ENCODE peak calls at places on chromosome 18, in seven cellular contexts. I, M, V, L, U, J and Z are unnamed samples.

GRCh38 chr18:37124511-37124910 is 295.6 kb downstream of the KIAA1328 start:
- ATAC-seq in I (no peak), M (no peak), V (no peak), L (no peak), U (no peak), J (no peak), Z (no peak)

GRCh38 chr18:26574958-26575864 is 26.9 kb upstream of the KCTD1 start:
- ATAC-seq in I (peak; percentile 58), M (peak; percentile 90), V (no peak), L (no peak), U (no peak), J (no peak), Z (peak; percentile 37)

GRCh38 chr18:49944681-49945080 is 131.3 kb upstream of the ACAA2 start:
- ATAC-seq in I (peak; percentile 86), M (no peak), V (no peak), L (no peak), U (no peak), J (peak; percentile 16), Z (no peak)

GRCh38 chr18:26003817-26004216 is 86.6 kb downstream of the SS18 start:
- ATAC-seq in I (no peak), M (peak; percentile 46), V (no peak), L (no peak), U (no peak), J (no peak), Z (no peak)

GRCh38 chr18:13232971-13233565 is 14.5 kb downstream of the LDLRAD4 start:
- ATAC-seq in I (no peak), M (no peak), V (no peak), L (no peak), U (no peak), J (no peak), Z (no peak)

GRCh38 chr18:79272916-79273315 is 122.8 kb upstream of the NFATC1 start:
- ATAC-seq in I (no peak), M (no peak), V (no peak), L (no peak), U (no peak), J (no peak), Z (no peak)

GRCh38 chr18:32472841-32473240 is 2.2 kb upstream of the GAREM1 start:
- ATAC-seq in I (no peak), M (no peak), V (no peak), L (no peak), U (no peak), J (no peak), Z (no peak)

GRCh38 chr18:54616220-54616848 is 25.3 kb downstream of the DYNAP start:
- ATAC-seq in I (no peak), M (no peak), V (no peak), L (peak; percentile 42), U (no peak), J (peak; percentile 45), Z (no peak)

GRCh38 chr18:9421788-9422329 is 53.5 kb upstream of the RALBP1 start:
- ATAC-seq in I (no peak), M (peak; percentile 40), V (no peak), L (no peak), U (no peak), J (no peak), Z (no peak)

GRCh38 chr18:3140342-3140741 is 79.4 kb downstream of the MYOM1 start:
- ATAC-seq in I (no peak), M (no peak), V (no peak), L (no peak), U (no peak), J (no peak), Z (no peak)

GRCh38 chr18:52007109-52007508 is 332.9 kb upstream of the DCC start:
- ATAC-seq in I (no peak), M (no peak), V (no peak), L (no peak), U (no peak), J (no peak), Z (no peak)

GRCh38 chr18:10131783-10132381 is 218.1 kb downstream of the VAPA start:
- ATAC-seq in I (peak; percentile 94), M (peak; percentile 87), V (no peak), L (no peak), U (no peak), J (no peak), Z (peak; percentile 49)

GRCh38 chr18:35816003-35816402 is 156.5 kb upstream of the RMP24 start:
- ATAC-seq in I (no peak), M (no peak), V (no peak), L (no peak), U (no peak), J (no peak), Z (no peak)

GRCh38 chr18:48140738-48141137 is 210.3 kb upstream of the SMAD2 start:
- ATAC-seq in I (peak; percentile 45), M (no peak), V (no peak), L (no peak), U (no peak), J (no peak), Z (no peak)

GRCh38 chr18:34911081-34911480 is 130.1 kb upstream of the MAPRE2 start:
- ATAC-seq in I (no peak), M (no peak), V (no peak), L (no peak), U (no peak), J (no peak), Z (no peak)

GRCh38 chr18:369224-370010 is 101.6 kb upstream of the THOC1 start:
- ATAC-seq in I (no peak), M (no peak), V (no peak), L (no peak), U (no peak), J (no peak), Z (no peak)

GRCh38 chr18:32867330-32867729 is 94.5 kb upstream of the KLHL14 start:
- ATAC-seq in I (no peak), M (no peak), V (no peak), L (no peak), U (peak; percentile 40), J (no peak), Z (no peak)

GRCh38 chr18:13288509-13289138 is 70.1 kb downstream of the LDLRAD4 start:
- ATAC-seq in I (no peak), M (no peak), V (no peak), L (no peak), U (no peak), J (peak; percentile 60), Z (no peak)

GRCh38 chr18:63402246-63403164 is 19.8 kb downstream of the VPS4B start:
- ATAC-seq in I (no peak), M (no peak), V (no peak), L (no peak), U (no peak), J (no peak), Z (no peak)

GRCh38 chr18:28541276-28541930 is 364.5 kb upstream of the CDH2 start:
- ATAC-seq in I (no peak), M (no peak), V (no peak), L (no peak), U (no peak), J (no peak), Z (no peak)

GRCh38 chr18:77114564-77115391 is 17.8 kb downstream of the MBP start:
- ATAC-seq in I (peak; percentile 86), M (peak; percentile 95), V (peak; percentile 41), L (peak; percentile 45), U (peak; percentile 49), J (peak; percentile 24), Z (peak; percentile 97)

GRCh38 chr18:8324343-8325065 is 284.7 kb upstream of the RAB12 start:
- ATAC-seq in I (no peak), M (no peak), V (no peak), L (no peak), U (no peak), J (no peak), Z (no peak)

GRCh38 chr18:44771957-44772917 is 91.5 kb downstream of the SETBP1 start:
- ATAC-seq in I (no peak), M (peak; percentile 98), V (no peak), L (no peak), U (no peak), J (no peak), Z (no peak)

GRCh38 chr18:7370812-7371211 is 139.9 kb downstream of the LRRC30 start:
- ATAC-seq in I (peak; percentile 69), M (no peak), V (no peak), L (no peak), U (no peak), J (no peak), Z (peak; percentile 75)